ENCODE peak calls at places on chromosomes 2 and 18, in ten cellular contexts. Q is CD4-positive, alpha-beta memory T cell; N is upper lobe of left lung; H is neural progenitor cell; Z is cardiac muscle cell; L is right cardiac atrium; C is spleen; T is sigmoid colon; A is right lobe of liver; S is lower lobe of right lung. D is an unnamed sample.

GRCh38 chr2:155525194-155525593 is 807.3 kb downstream of the NR4A2 start:
- DNase-seq in Q (no peak), N (no peak), H (no peak), Z (no peak), L (no peak), C (no peak), T (no peak), A (no peak), S (no peak), D (no peak)

GRCh38 chr2:172113617-172114016 is 10.9 kb upstream of the DLX2 start:
- DNase-seq in Q (no peak), N (no peak), H (peak; percentile 56), Z (peak; percentile 65), L (no peak), C (no peak), T (no peak), A (no peak), S (no peak), D (no peak)

GRCh38 chr2:215537621-215538020 is 101.8 kb upstream of the FN1 start:
- DNase-seq in Q (no peak), N (no peak), H (no peak), Z (peak; percentile 87), L (no peak), C (no peak), T (no peak), A (no peak), S (no peak), D (no peak)

GRCh38 chr2:119888673-119889072 is 124.2 kb upstream of the EPB41L5 start:
- DNase-seq in Q (no peak), N (no peak), H (no peak), Z (peak; percentile 76), L (no peak), C (no peak), T (no peak), A (no peak), S (no peak), D (no peak)

GRCh38 chr2:109144271-109144670 is 15.3 kb downstream of the SH3RF3 start:
- DNase-seq in Q (peak; percentile 63), N (no peak), H (no peak), Z (no peak), L (no peak), C (no peak), T (no peak), A (no peak), S (no peak), D (no peak)

GRCh38 chr18:79766308-79766707 is 31.4 kb upstream of the KCNG2 start:
- DNase-seq in Q (no peak), N (peak; percentile 15), H (no peak), Z (no peak), L (no peak), C (peak; percentile 53), T (peak; percentile 57), A (no peak), S (peak; percentile 17), D (no peak)

GRCh38 chr18:43486462-43486861 is 209.2 kb upstream of the SYT4 start:
- DNase-seq in Q (no peak), N (no peak), H (peak; percentile 55), Z (no peak), L (no peak), C (no peak), T (no peak), A (no peak), S (no peak), D (no peak)

GRCh38 chr2:203572316-203572715 is 37.2 kb upstream of the RAPH1 start:
- DNase-seq in Q (no peak), N (no peak), H (no peak), Z (no peak), L (no peak), C (no peak), T (no peak), A (no peak), S (no peak), D (no peak)

GRCh38 chr2:66573866-66574265 is 138.9 kb downstream of the MEIS1 start:
- DNase-seq in Q (no peak), N (no peak), H (peak; percentile 74), Z (no peak), L (no peak), C (no peak), T (no peak), A (no peak), S (no peak), D (no peak)

GRCh38 chr2:203586696-203587095 is 51.6 kb upstream of the RAPH1 start:
- DNase-seq in Q (no peak), N (no peak), H (no peak), Z (peak; percentile 27), L (no peak), C (no peak), T (no peak), A (no peak), S (no peak), D (no peak)

GRCh38 chr2:128732976-128733431 is 414.3 kb upstream of the HS6ST1 start:
- DNase-seq in Q (no peak), N (no peak), H (no peak), Z (peak; percentile 99), L (no peak), C (no peak), T (no peak), A (no peak), S (no peak), D (no peak)

GRCh38 chr18:13218376-13219011 is at the start of gene LDLRAD4:
- DNase-seq in Q (peak; percentile 39), N (no peak), H (peak; percentile 58), Z (no peak), L (peak; percentile 88), C (no peak), T (peak; percentile 77), A (peak; percentile 58), S (no peak), D (peak; percentile 58)

GRCh38 chr2:211216221-211216620 is 659.8 kb downstream of the CPS1 start:
- DNase-seq in Q (no peak), N (no peak), H (peak; percentile 20), Z (no peak), L (no peak), C (no peak), T (no peak), A (no peak), S (no peak), D (no peak)

GRCh38 chr2:7338961-7339360 is 421.7 kb downstream of the RNF144A start:
- DNase-seq in Q (no peak), N (no peak), H (no peak), Z (no peak), L (no peak), C (no peak), T (no peak), A (no peak), S (no peak), D (no peak)

GRCh38 chr2:7333189-7333588 is 416.0 kb downstream of the RNF144A start:
- DNase-seq in Q (no peak), N (no peak), H (no peak), Z (no peak), L (no peak), C (no peak), T (no peak), A (no peak), S (no peak), D (no peak)

DNA sequence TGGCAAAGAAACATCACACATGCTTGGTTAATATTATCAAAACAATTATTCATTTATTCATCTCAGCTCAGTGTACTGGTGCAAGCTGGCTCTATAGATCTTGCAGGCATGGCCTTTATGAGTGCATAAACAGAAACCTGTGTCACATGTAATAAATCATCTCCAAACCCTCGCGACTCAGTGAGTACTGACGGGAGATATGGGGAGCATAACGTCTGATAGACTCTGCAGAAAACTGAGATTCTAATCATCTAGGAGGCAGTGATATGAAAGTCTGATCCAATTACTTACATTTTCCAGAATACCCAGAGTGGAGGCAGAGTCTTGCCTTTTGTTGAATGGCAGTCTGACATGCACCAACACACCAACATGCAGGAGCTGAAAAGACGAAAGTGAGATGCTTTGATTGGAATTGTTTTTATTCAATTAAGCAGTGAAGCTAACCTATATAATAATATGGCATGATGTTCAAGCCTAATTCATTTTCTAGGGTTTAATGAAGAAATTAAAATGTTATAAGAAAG is 416.8 kb downstream of the RNF144A start:
- DNase-seq in Q (no peak), N (no peak), H (no peak), Z (no peak), L (no peak), C (no peak), T (no peak), A (no peak), S (no peak), D (no peak)
- H3K4me3 ChIP-seq in Q (no peak overlapping the region), N (no peak overlapping the region), H (no peak overlapping the region), Z (no peak overlapping the region), L (no peak overlapping the region), C (no peak overlapping the region), T (no peak overlapping the region), A (no peak overlapping the region), S (no peak overlapping the region), D (no peak overlapping the region)

GRCh38 chr18:75783816-75784215 is 356.3 kb upstream of the SMIM21 start:
- DNase-seq in Q (no peak), N (no peak), H (no peak), Z (no peak), L (no peak), C (no peak), T (no peak), A (no peak), S (no peak), D (no peak)
- H3K27ac ChIP-seq in Q (no peak overlapping the region), N (no peak overlapping the region), H (no peak overlapping the region), Z (no peak overlapping the region), L (no peak overlapping the region), C (no peak overlapping the region), T (no peak overlapping the region), A (no peak overlapping the region), S (no peak overlapping the region), D (no peak overlapping the region)

GRCh38 chr18:63315879-63316278 is 3.7 kb downstream of the BCL2 start:
- DNase-seq in Q (no peak), N (no peak), H (no peak), Z (no peak), L (no peak), C (no peak), T (no peak), A (no peak), S (no peak), D (no peak)
- H3K4me3 ChIP-seq in Q (peak overlapping the region; percentile 87), N (no peak overlapping the region), H (no peak overlapping the region), Z (no peak overlapping the region), L (no peak overlapping the region), C (peak overlapping the region; percentile 79), T (no peak overlapping the region), A (no peak overlapping the region), S (no peak overlapping the region), D (no peak overlapping the region)

DNA sequence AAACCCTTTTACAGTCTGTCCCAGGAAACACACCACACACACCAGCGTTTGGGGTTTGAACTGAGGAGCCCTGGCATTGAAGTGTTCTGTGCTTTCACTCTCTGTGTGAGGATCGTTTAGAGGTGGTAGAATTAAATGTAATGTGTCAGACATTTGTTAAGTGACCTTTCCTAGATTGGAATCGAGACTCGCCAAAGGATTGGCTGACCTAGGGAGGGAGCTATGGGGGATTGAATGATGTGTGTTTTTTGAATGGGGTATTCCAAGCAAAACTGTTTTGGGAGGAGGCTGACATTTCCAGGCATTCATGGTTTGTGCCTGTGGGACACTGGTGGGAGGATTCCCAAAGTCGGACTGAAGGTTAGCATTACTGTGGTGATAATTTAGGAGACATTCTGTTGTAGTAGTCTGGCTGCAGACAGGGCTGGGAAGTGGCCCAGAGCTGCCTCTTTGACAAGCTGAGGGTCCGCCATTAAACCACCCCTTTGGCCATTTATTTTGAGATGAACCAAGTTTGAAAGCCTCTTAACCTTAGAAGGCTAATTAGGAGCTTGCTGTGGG is 1.7 kb downstream of the MYO1B start:
- DNase-seq in Q (no peak), N (no peak), H (no peak), Z (peak; percentile 24), L (peak; percentile 59), C (no peak), T (no peak), A (no peak), S (no peak), D (peak; percentile 26)
- H3K27ac ChIP-seq in Q (no peak overlapping the region), N (peak overlapping the region; percentile 92), H (no peak overlapping the region), Z (peak overlapping the region; percentile 4), L (peak overlapping the region; percentile 25), C (peak overlapping the region; percentile 71), T (peak overlapping the region; percentile 48), A (peak overlapping the region; percentile 91), S (peak overlapping the region; percentile 87), D (peak overlapping the region; percentile 85)

D was measured in colonic mucosa.